ENCODE peak calls at places on chromosomes 11 and 22, in eight cellular contexts. K is tibial nerve, G is IMR-90, R is heart left ventricle, Z is ovary, I is HCT116, X is uterus, B is testis. L is an unnamed sample. For H3K4me1, the result is how much of the 10 kb centered on the place peaks cover.

GRCh38 chr11:31437742-31438435 is 68.2 kb downstream of the DNAJC24 start:
- DNase-seq in K (no peak), G (peak), R (no peak), Z (no peak), I (no peak), X (no peak), B (no peak), L (no peak)

GRCh38 chr11:20464566-20464965 is 77.0 kb downstream of the PRMT3 start:
- DNase-seq in K (no peak), G (no peak), R (no peak), Z (no peak), I (no peak), X (no peak), B (no peak), L (no peak)

GRCh38 chr22:42368379-42369249 is 63.6 kb downstream of the NFAM1 start:
- DNase-seq in K (no peak), G (no peak), R (no peak), Z (peak), I (no peak), X (peak), B (peak), L (peak)

GRCh38 chr22:28411125-28411524 is 268.5 kb downstream of the TTC28 start:
- DNase-seq in K (no peak), G (no peak), R (no peak), Z (no peak), I (no peak), X (no peak), B (no peak), L (no peak)

GRCh38 chr11:86678823-86679222 is 6.4 kb upstream of the ME3 start:
- DNase-seq in K (no peak), G (peak), R (no peak), Z (no peak), I (no peak), X (no peak), B (no peak), L (no peak)

GRCh38 chr11:117834838-117835443 is 10.4 kb upstream of the FXYD2 start:
- DNase-seq in K (no peak), G (no peak), R (no peak), Z (no peak), I (no peak), X (no peak), B (peak), L (no peak)

GRCh38 chr11:72741429-72741833 is 10.8 kb downstream of the ARAP1 start:
- DNase-seq in K (no peak), G (no peak), R (peak), Z (no peak), I (no peak), X (no peak), B (peak), L (no peak)

GRCh38 chr11:105265859-105266258 is 126.3 kb upstream of the CARD18 start:
- DNase-seq in K (no peak), G (peak), R (no peak), Z (no peak), I (no peak), X (no peak), B (no peak), L (no peak)

GRCh38 chr11:102097175-102097574 is 13.1 kb upstream of the YAP1 start:
- DNase-seq in K (no peak), G (peak), R (no peak), Z (no peak), I (no peak), X (no peak), B (no peak), L (no peak)

GRCh38 chr22:19122752-19123492 is 710 bp upstream of the DGCR2 start:
- DNase-seq in K (no peak), G (peak), R (peak), Z (no peak), I (no peak), X (no peak), B (peak), L (peak)

GRCh38 chr11:130671801-130672700 is 223.6 kb downstream of the ADAMTS15 start:
- DNase-seq in K (no peak), G (peak), R (peak), Z (no peak), I (no peak), X (peak), B (peak), L (peak)

GRCh38 chr22:46056169-46057041 is 79.4 kb upstream of the WNT7B start:
- DNase-seq in K (peak), G (no peak), R (peak), Z (peak), I (no peak), X (peak), B (peak), L (no peak)

GRCh38 chr11:75350743-75351540 is 519 bp downstream of the ARRB1 start:
- DNase-seq in K (peak), G (peak), R (peak), Z (peak), I (no peak), X (peak), B (peak), L (peak)

GRCh38 chr11:105135873-105136272 is 3.7 kb downstream of the CARD18 start:
- DNase-seq in K (no peak), G (no peak), R (no peak), Z (no peak), I (no peak), X (no peak), B (no peak), L (no peak)

GRCh38 chr11:57143459-57143858 is 38.3 kb upstream of the LRRC55 start:
- DNase-seq in K (no peak), G (no peak), R (no peak), Z (no peak), I (no peak), X (no peak), B (no peak), L (no peak)

GRCh38 chr11:12110714-12111481 is 508 bp downstream of the MICAL2 start:
- DNase-seq in K (no peak), G (no peak), R (peak), Z (peak), I (no peak), X (peak), B (peak), L (peak)

GRCh38 chr11:96257972-96258951 is 84.7 kb downstream of the MAML2 start:
- DNase-seq in K (no peak), G (peak), R (no peak), Z (no peak), I (no peak), X (no peak), B (no peak), L (no peak)

GRCh38 chr11:93822359-93822758 is 28.1 kb downstream of the VSTM5 start:
- DNase-seq in K (no peak), G (no peak), R (no peak), Z (no peak), I (no peak), X (no peak), B (no peak), L (no peak)

GRCh38 chr11:90836031-90836430 is 613.2 kb upstream of the CHORDC1 start:
- DNase-seq in K (no peak), G (no peak), R (no peak), Z (no peak), I (no peak), X (no peak), B (no peak), L (no peak)

GRCh38 chr11:117417342-117417741 is 89.7 kb downstream of the CEP164 start:
- DNase-seq in K (no peak), G (no peak), R (no peak), Z (no peak), I (no peak), X (no peak), B (no peak), L (no peak)

GRCh38 chr11:76654980-76655379 is 15.6 kb downstream of the LRRC32 start:
- DNase-seq in K (no peak), G (no peak), R (no peak), Z (no peak), I (no peak), X (no peak), B (no peak), L (no peak)

GRCh38 chr22:46829140-46829891 is 66.9 kb downstream of the TBC1D22A start:
- DNase-seq in K (no peak), G (peak), R (no peak), Z (no peak), I (no peak), X (no peak), B (no peak), L (no peak)

GRCh38 chr11:93718057-93718563 is 23.2 kb downstream of the TAF1D start:
- DNase-seq in K (no peak), G (no peak), R (no peak), Z (no peak), I (no peak), X (no peak), B (no peak), L (no peak)

GRCh38 chr11:73404048-73404447 is 27.8 kb downstream of the RELT start:
- DNase-seq in K (peak), G (peak), R (peak), Z (peak), I (peak), X (peak), B (peak), L (peak)

GRCh38 chr11:18254781-18255361 is 6.4 kb upstream of the SAA2 start:
- DNase-seq in K (no peak), G (no peak), R (no peak), Z (no peak), I (no peak), X (no peak), B (no peak), L (no peak)

GRCh38 chr11:106456651-106457050 is 379.2 kb downstream of the AASDHPPT start:
- DNase-seq in K (no peak), G (peak), R (no peak), Z (no peak), I (no peak), X (no peak), B (peak), L (no peak)

GRCh38 chr11:46222485-46223251 is 54.8 kb upstream of the CREB3L1 start:
- DNase-seq in K (no peak), G (peak), R (no peak), Z (no peak), I (no peak), X (no peak), B (peak), L (peak)

GRCh38 chr11:46238967-46239800 is 38.3 kb upstream of the CREB3L1 start:
- DNase-seq in K (peak), G (peak), R (peak), Z (peak), I (peak), X (peak), B (peak), L (peak)

GRCh38 chr11:93974759-93975158 is 46.4 kb upstream of the HEPHL1 start:
- DNase-seq in K (no peak), G (no peak), R (no peak), Z (no peak), I (no peak), X (no peak), B (no peak), L (no peak)

GRCh38 chr22:20392983-20393704 is 807 bp upstream of the ZNF74 start:
- DNase-seq in K (no peak), G (no peak), R (peak), Z (no peak), I (no peak), X (no peak), B (no peak), L (no peak)

GRCh38 chr22:20391222-20391621 is 2.7 kb upstream of the ZNF74 start:
- DNase-seq in K (no peak), G (no peak), R (no peak), Z (no peak), I (no peak), X (no peak), B (no peak), L (no peak)

GRCh38 chr22:20395897-20396287 is 1.9 kb downstream of the ZNF74 start:
- DNase-seq in K (no peak), G (no peak), R (no peak), Z (no peak), I (no peak), X (no peak), B (no peak), L (no peak)

GRCh38 chr22:20395181-20395896 is 1.4 kb downstream of the ZNF74 start:
- DNase-seq in K (no peak), G (no peak), R (no peak), Z (no peak), I (no peak), X (no peak), B (no peak), L (peak)

DNA sequence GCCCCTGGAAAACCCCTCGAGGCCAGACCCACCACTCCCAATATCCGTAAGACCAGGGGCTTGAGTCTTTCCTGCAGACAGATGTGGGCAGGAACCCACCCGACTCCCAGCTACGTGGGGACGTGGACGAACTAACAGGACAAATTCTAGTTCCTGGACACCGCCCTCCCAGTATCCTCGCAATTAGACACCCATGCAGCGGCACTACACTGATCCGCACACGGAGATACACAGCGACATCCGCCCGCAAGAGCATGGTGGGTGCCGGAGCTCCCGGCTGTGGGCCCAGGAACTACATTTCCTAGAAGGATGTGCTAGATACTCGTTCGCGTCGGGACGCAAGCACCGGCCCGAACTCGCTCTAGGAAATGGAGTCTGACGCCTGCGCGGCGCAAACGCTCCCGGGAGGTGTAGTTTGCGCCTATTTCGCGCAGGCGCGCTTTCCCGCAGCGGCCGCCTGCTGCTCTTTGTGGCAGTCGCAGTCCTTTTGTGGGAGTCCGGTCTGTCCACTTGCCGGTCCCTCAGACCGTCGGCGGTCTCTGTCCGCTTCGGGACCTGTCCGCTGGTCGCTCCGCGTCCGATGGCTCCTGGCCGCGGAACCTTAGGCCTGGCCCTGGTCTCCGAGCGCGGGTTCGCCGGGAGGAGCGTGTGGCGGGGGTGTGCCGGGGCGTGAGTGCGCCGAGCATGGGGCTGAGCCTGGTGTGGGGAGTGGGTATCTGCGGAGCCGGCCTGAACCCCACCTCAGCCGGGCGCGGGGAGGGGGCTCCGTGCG is at the start of gene ZNF74:
- DNase-seq in K (peak), G (peak), R (peak), Z (peak), I (peak), X (peak), B (peak), L (peak)
- TF ChIP-seq POLR2A in K (no peak), G (peak), R (no peak), Z (peak), I (peak), X (peak), B (no peak), L (peak)

GRCh38 chr11:114619659-114620173 is 24.1 kb upstream of the NXPE4 start:
- DNase-seq in K (no peak), G (no peak), R (no peak), Z (no peak), I (no peak), X (no peak), B (no peak), L (no peak)

GRCh38 chr11:114622858-114623257 is 27.3 kb upstream of the NXPE4 start:
- DNase-seq in K (no peak), G (no peak), R (no peak), Z (no peak), I (no peak), X (no peak), B (no peak), L (no peak)

GRCh38 chr11:114623720-114624119 is 28.1 kb upstream of the NXPE4 start:
- DNase-seq in K (no peak), G (no peak), R (no peak), Z (no peak), I (no peak), X (no peak), B (no peak), L (no peak)

GRCh38 chr11:114621950-114622809 is 26.6 kb upstream of the NXPE4 start:
- DNase-seq in K (no peak), G (no peak), R (no peak), Z (no peak), I (no peak), X (no peak), B (no peak), L (no peak)

DNA sequence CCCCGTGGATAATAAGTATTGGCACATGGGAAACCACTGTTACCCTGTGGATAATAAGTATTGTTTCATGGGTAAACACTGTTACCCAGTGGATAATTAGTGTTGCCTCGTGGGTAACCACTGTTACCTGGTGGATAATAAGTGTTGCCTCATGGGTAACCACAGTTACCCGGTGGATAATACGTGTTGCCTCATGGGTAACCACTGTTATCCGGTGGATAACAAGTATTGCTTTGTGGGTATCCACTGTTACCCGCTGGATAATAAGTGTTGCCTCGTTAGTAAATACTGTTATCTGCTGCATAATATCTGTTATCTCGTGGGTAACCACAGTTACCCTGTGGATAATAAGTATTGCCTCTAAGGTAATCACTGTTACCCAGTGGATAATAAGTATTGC is 25.5 kb upstream of the NXPE4 start:
- DNase-seq in K (no peak), G (no peak), R (no peak), Z (no peak), I (no peak), X (no peak), B (no peak), L (no peak)
- H3K4me1 ChIP-seq in K (under half), G (under half), R (under half), Z (under half), I (under half), X (under half), B (under half), L (under half)

DNA sequence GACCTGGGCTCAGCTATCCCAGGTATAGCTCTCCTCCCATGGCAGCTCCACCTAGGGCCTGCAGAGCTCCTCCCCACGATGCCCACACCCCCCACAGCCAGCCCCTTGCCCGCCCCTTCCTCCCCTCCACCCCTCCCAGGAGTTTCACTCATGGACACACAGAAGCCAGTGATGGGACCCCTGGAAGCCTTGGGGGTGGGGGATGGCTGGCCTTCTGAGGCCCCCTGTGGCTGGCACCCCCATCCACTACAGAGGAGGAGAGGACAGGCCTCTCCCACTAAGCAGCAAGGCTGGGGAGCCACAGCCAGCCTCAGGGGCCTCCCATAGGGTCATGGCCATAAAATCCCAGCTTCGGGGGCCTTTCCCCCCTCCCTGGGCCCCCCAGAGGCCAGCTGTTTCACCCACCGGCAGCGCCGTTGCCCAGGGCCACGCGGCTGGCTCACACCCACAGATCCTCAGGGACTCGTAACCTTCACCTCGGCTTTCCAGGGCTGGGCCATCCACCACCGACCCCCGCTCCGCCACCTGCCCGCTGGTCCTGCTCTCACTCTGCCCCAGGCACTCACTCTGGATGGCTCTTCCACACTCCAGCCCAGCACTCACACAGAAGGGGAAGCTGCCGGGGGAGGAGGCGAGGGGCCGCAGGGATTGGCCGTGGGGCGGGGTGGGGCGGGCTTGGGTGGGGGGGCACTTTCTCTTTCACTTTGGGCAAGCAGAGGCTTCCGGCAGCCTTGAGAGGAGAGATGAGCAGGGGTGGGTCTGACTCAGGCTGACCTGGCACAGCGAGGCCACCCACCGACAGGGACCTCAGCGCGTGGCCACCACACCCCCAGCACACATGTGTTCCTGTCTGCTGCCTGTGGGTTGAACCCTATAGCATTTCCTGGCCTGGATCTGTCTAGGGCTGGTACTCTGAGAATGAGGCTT is 2.2 kb downstream of the SLC25A22 start:
- DNase-seq in K (peak), G (peak), R (peak), Z (peak), I (no peak), X (peak), B (peak), L (peak)
- TF ChIP-seq POLR2A in K (no peak), G (peak), R (no peak), Z (no peak), I (peak), X (peak), B (no peak), L (peak)

GRCh38 chr11:78385205-78385604 is 32.4 kb downstream of the GAB2 start:
- DNase-seq in K (no peak), G (no peak), R (no peak), Z (no peak), I (no peak), X (no peak), B (no peak), L (no peak)
- H3K4me1 ChIP-seq in K (under half), G (under half), R (under half), Z (under half), I (under half), X (under half), B (under half), L (under half)

L was measured in thyroid gland.